ENCODE peak calls at places on chromosomes 13 and 19, in seven cellular contexts. One of them, this sample, is unnamed.

GRCh38 chr19:8340341-8341096 is 2.5 kb downstream of the KANK3 start:
- DNase-seq in lower leg skin: no peak
- DNase-seq in GM06990: no peak
- DNase-seq in neural progenitor cell: peak; percentile 44
- DNase-seq in BJ: no peak
- DNase-seq in MM.1S: no peak
- DNase-seq in uterus: peak; percentile 59
- DNase-seq in this sample: peak; percentile 26

GRCh38 chr13:103188688-103189326 is 122.6 kb upstream of the SLC10A2 start:
- DNase-seq in GM06990: no peak
- DNase-seq in BJ: no peak
- DNase-seq in uterus: no peak
- DNase-seq in MM.1S: peak; percentile 49
- DNase-seq in lower leg skin: no peak
- DNase-seq in neural progenitor cell: peak; percentile 6
- DNase-seq in this sample: peak; percentile 36

GRCh38 chr19:33273881-33274662 is 28.3 kb downstream of the CEBPA start:
- DNase-seq in GM06990: no peak
- DNase-seq in lower leg skin: no peak
- DNase-seq in MM.1S: no peak
- DNase-seq in uterus: peak; percentile 68
- DNase-seq in BJ: peak; percentile 29
- DNase-seq in neural progenitor cell: no peak
- DNase-seq in this sample: no peak

GRCh38 chr13:29397265-29397664 is 198.2 kb downstream of the SLC7A1 start:
- DNase-seq in lower leg skin: no peak
- DNase-seq in GM06990: no peak
- DNase-seq in MM.1S: no peak
- DNase-seq in BJ: no peak
- DNase-seq in uterus: no peak
- DNase-seq in neural progenitor cell: no peak
- DNase-seq in this sample: no peak

GRCh38 chr13:34926513-34926912 is 15.6 kb upstream of the NBEA start:
- DNase-seq in GM06990: no peak
- DNase-seq in lower leg skin: no peak
- DNase-seq in BJ: peak; percentile 9
- DNase-seq in neural progenitor cell: peak; percentile 61
- DNase-seq in MM.1S: no peak
- DNase-seq in uterus: no peak
- DNase-seq in this sample: no peak

GRCh38 chr13:74135306-74136088 is 1.3 kb upstream of the KLF12 start:
- DNase-seq in lower leg skin: peak; percentile 36
- DNase-seq in GM06990: peak; percentile 83
- DNase-seq in neural progenitor cell: peak; percentile 93
- DNase-seq in BJ: no peak
- DNase-seq in MM.1S: peak; percentile 74
- DNase-seq in uterus: peak; percentile 62
- DNase-seq in this sample: peak; percentile 87

GRCh38 chr19:868458-869244 is 9.2 kb downstream of the CFD start:
- DNase-seq in BJ: no peak
- DNase-seq in lower leg skin: no peak
- DNase-seq in uterus: no peak
- DNase-seq in neural progenitor cell: no peak
- DNase-seq in MM.1S: no peak
- DNase-seq in GM06990: no peak
- DNase-seq in this sample: no peak

GRCh38 chr13:21075303-21076264 is 14.2 kb upstream of the LATS2 start:
- DNase-seq in GM06990: peak; percentile 36
- DNase-seq in MM.1S: no peak
- DNase-seq in lower leg skin: no peak
- DNase-seq in uterus: peak; percentile 41
- DNase-seq in neural progenitor cell: peak; percentile 64
- DNase-seq in BJ: no peak
- DNase-seq in this sample: peak; percentile 68

GRCh38 chr13:45289936-45290563 is 50.9 kb downstream of the TPT1 start:
- DNase-seq in GM06990: no peak
- DNase-seq in lower leg skin: no peak
- DNase-seq in MM.1S: no peak
- DNase-seq in uterus: no peak
- DNase-seq in BJ: no peak
- DNase-seq in neural progenitor cell: no peak
- DNase-seq in this sample: no peak

GRCh38 chr13:56187331-56187730 is 953.4 kb upstream of the PRR20A start:
- DNase-seq in BJ: no peak
- DNase-seq in MM.1S: no peak
- DNase-seq in lower leg skin: no peak
- DNase-seq in GM06990: no peak
- DNase-seq in neural progenitor cell: no peak
- DNase-seq in uterus: no peak
- DNase-seq in this sample: no peak

GRCh38 chr13:56182598-56182997 is 958.1 kb upstream of the PRR20A start:
- DNase-seq in uterus: no peak
- DNase-seq in neural progenitor cell: no peak
- DNase-seq in lower leg skin: no peak
- DNase-seq in GM06990: no peak
- DNase-seq in MM.1S: no peak
- DNase-seq in BJ: no peak
- DNase-seq in this sample: no peak
- TF ChIP-seq CTCF in uterus: no peak
- TF ChIP-seq CTCF in neural progenitor cell: no peak
- TF ChIP-seq CTCF in lower leg skin: no peak
- TF ChIP-seq CTCF in GM06990: no peak
- TF ChIP-seq CTCF in MM.1S: no peak
- TF ChIP-seq CTCF in BJ: no peak
- TF ChIP-seq CTCF in this sample: no peak

GRCh38 chr19:6022570-6023049 is 44.7 kb upstream of the RANBP3 start:
- DNase-seq in uterus: no peak
- DNase-seq in neural progenitor cell: no peak
- DNase-seq in lower leg skin: no peak
- DNase-seq in BJ: no peak
- DNase-seq in MM.1S: no peak
- DNase-seq in GM06990: no peak
- DNase-seq in this sample: no peak
- TF ChIP-seq CTCF in uterus: no peak
- TF ChIP-seq CTCF in neural progenitor cell: no peak
- TF ChIP-seq CTCF in lower leg skin: no peak
- TF ChIP-seq CTCF in BJ: no peak
- TF ChIP-seq CTCF in MM.1S: no peak
- TF ChIP-seq CTCF in GM06990: no peak
- TF ChIP-seq CTCF in this sample: no peak

GRCh38 chr19:29675120-29675649 is 9.9 kb downstream of the PLEKHF1 start:
- DNase-seq in GM06990: no peak
- DNase-seq in uterus: no peak
- DNase-seq in lower leg skin: no peak
- DNase-seq in MM.1S: no peak
- DNase-seq in BJ: no peak
- DNase-seq in neural progenitor cell: no peak
- DNase-seq in this sample: no peak

GRCh38 chr19:29675650-29676186 is 10.5 kb downstream of the PLEKHF1 start:
- DNase-seq in BJ: no peak
- DNase-seq in uterus: no peak
- DNase-seq in neural progenitor cell: no peak
- DNase-seq in lower leg skin: no peak
- DNase-seq in MM.1S: no peak
- DNase-seq in GM06990: no peak
- DNase-seq in this sample: no peak

GRCh38 chr19:29678484-29679106 is 13.3 kb downstream of the PLEKHF1 start:
- DNase-seq in BJ: no peak
- DNase-seq in GM06990: no peak
- DNase-seq in uterus: peak; percentile 89
- DNase-seq in MM.1S: no peak
- DNase-seq in neural progenitor cell: no peak
- DNase-seq in lower leg skin: peak; percentile 68
- DNase-seq in this sample: no peak

GRCh38 chr19:29676586-29676985 is 11.3 kb downstream of the PLEKHF1 start:
- DNase-seq in neural progenitor cell: no peak
- DNase-seq in BJ: no peak
- DNase-seq in lower leg skin: no peak
- DNase-seq in MM.1S: no peak
- DNase-seq in GM06990: no peak
- DNase-seq in uterus: no peak
- DNase-seq in this sample: no peak

GRCh38 chr19:29677001-29677781 is 11.9 kb downstream of the PLEKHF1 start:
- DNase-seq in MM.1S: no peak
- DNase-seq in uterus: no peak
- DNase-seq in lower leg skin: no peak
- DNase-seq in neural progenitor cell: no peak
- DNase-seq in BJ: no peak
- DNase-seq in GM06990: no peak
- DNase-seq in this sample: no peak
- TF ChIP-seq CTCF in MM.1S: no peak
- TF ChIP-seq CTCF in uterus: no peak
- TF ChIP-seq CTCF in lower leg skin: no peak
- TF ChIP-seq CTCF in neural progenitor cell: no peak
- TF ChIP-seq CTCF in BJ: no peak
- TF ChIP-seq CTCF in GM06990: no peak
- TF ChIP-seq CTCF in this sample: no peak

GRCh38 chr13:28316841-28317240 is 178.1 kb downstream of the FLT1 start:
- DNase-seq in BJ: no peak
- DNase-seq in uterus: no peak
- DNase-seq in GM06990: no peak
- DNase-seq in lower leg skin: no peak
- DNase-seq in MM.1S: no peak
- DNase-seq in neural progenitor cell: no peak
- DNase-seq in this sample: no peak

GRCh38 chr13:28318418-28318995 is 176.4 kb downstream of the FLT1 start:
- DNase-seq in GM06990: no peak
- DNase-seq in neural progenitor cell: no peak
- DNase-seq in MM.1S: no peak
- DNase-seq in BJ: no peak
- DNase-seq in lower leg skin: no peak
- DNase-seq in uterus: no peak
- DNase-seq in this sample: no peak

GRCh38 chr13:28316129-28316528 is 177.8 kb downstream of the PAN3 start:
- DNase-seq in BJ: no peak
- DNase-seq in MM.1S: no peak
- DNase-seq in neural progenitor cell: peak; percentile 36
- DNase-seq in lower leg skin: no peak
- DNase-seq in uterus: no peak
- DNase-seq in GM06990: no peak
- DNase-seq in this sample: no peak

GRCh38 chr13:28314879-28315278 is 176.5 kb downstream of the PAN3 start:
- DNase-seq in lower leg skin: no peak
- DNase-seq in neural progenitor cell: no peak
- DNase-seq in uterus: no peak
- DNase-seq in MM.1S: no peak
- DNase-seq in BJ: no peak
- DNase-seq in GM06990: no peak
- DNase-seq in this sample: no peak

GRCh38 chr13:28313579-28313978 is 175.2 kb downstream of the PAN3 start:
- DNase-seq in MM.1S: no peak
- DNase-seq in uterus: no peak
- DNase-seq in lower leg skin: no peak
- DNase-seq in neural progenitor cell: peak; percentile 40
- DNase-seq in BJ: no peak
- DNase-seq in GM06990: no peak
- DNase-seq in this sample: no peak
- TF ChIP-seq CTCF in MM.1S: no peak
- TF ChIP-seq CTCF in uterus: no peak
- TF ChIP-seq CTCF in lower leg skin: no peak
- TF ChIP-seq CTCF in neural progenitor cell: peak; percentile 41
- TF ChIP-seq CTCF in BJ: peak; percentile 41
- TF ChIP-seq CTCF in GM06990: peak; percentile 9
- TF ChIP-seq CTCF in this sample: peak; percentile 3

GRCh38 chr19:6017576-6017975 is 39.6 kb upstream of the RANBP3 start:
- DNase-seq in GM06990: no peak
- DNase-seq in lower leg skin: no peak
- DNase-seq in uterus: no peak
- DNase-seq in MM.1S: no peak
- DNase-seq in BJ: no peak
- DNase-seq in neural progenitor cell: no peak
- DNase-seq in this sample: no peak

GRCh38 chr19:6015841-6016545 is 38.1 kb upstream of the RANBP3 start:
- DNase-seq in MM.1S: no peak
- DNase-seq in neural progenitor cell: no peak
- DNase-seq in BJ: no peak
- DNase-seq in GM06990: no peak
- DNase-seq in lower leg skin: no peak
- DNase-seq in uterus: no peak
- DNase-seq in this sample: no peak

GRCh38 chr19:6020166-6020967 is 42.4 kb upstream of the RANBP3 start:
- DNase-seq in neural progenitor cell: no peak
- DNase-seq in GM06990: no peak
- DNase-seq in lower leg skin: no peak
- DNase-seq in BJ: no peak
- DNase-seq in uterus: no peak
- DNase-seq in MM.1S: no peak
- DNase-seq in this sample: no peak

GRCh38 chr19:6020972-6021805 is 43.2 kb upstream of the RANBP3 start:
- DNase-seq in neural progenitor cell: no peak
- DNase-seq in BJ: no peak
- DNase-seq in lower leg skin: no peak
- DNase-seq in uterus: no peak
- DNase-seq in GM06990: no peak
- DNase-seq in MM.1S: no peak
- DNase-seq in this sample: no peak

DNA sequence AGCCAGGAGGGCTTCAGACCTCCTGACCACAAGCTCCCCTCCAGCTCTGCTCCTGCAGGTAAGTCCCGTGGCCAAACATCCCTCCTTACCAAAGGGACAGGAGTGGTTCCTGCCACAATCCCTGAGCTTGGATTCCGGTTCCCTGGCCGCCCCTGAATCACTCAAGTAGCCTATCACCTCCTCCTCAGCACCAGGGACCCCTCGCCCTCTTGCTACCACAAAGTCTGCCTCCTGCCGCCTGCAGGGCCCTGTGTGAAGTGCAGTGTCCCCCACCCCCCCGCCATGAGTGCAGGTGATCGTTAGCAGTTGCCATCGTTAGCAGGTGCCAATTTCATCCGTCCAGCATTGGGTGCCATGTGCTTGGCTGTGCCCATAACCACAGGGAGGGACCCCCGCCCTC is 40.8 kb upstream of the RANBP3 start:
- DNase-seq in lower leg skin: no peak
- DNase-seq in neural progenitor cell: peak; percentile 70
- DNase-seq in MM.1S: no peak
- DNase-seq in BJ: no peak
- DNase-seq in GM06990: no peak
- DNase-seq in uterus: no peak
- DNase-seq in this sample: peak; percentile 6
- TF ChIP-seq CTCF in lower leg skin: no peak
- TF ChIP-seq CTCF in neural progenitor cell: peak; percentile 50
- TF ChIP-seq CTCF in MM.1S: peak; percentile 37
- TF ChIP-seq CTCF in BJ: peak; percentile 18
- TF ChIP-seq CTCF in GM06990: peak; percentile 18
- TF ChIP-seq CTCF in uterus: no peak
- TF ChIP-seq CTCF in this sample: no peak

This sample was measured in GM20000.